ENCODE peak calls at places on chromosomes 11 and 22, in seven cellular contexts. One of them, this sample, is unnamed.

GRCh38 chr22:17013396-17014100 is 5.5 kb upstream of the GAB4 start:
- DNase-seq in IMR-90: no peak
- DNase-seq in mesendoderm: no peak
- DNase-seq in H9: no peak
- DNase-seq in neuronal stem cell: no peak
- DNase-seq in trophoblast cell: no peak
- DNase-seq in H1: no peak
- DNase-seq in this sample: no peak

GRCh38 chr11:69151811-69152210 is 3.9 kb upstream of the SMIM38 start:
- DNase-seq in IMR-90: no peak
- DNase-seq in mesendoderm: peak
- DNase-seq in H9: peak
- DNase-seq in neuronal stem cell: no peak
- DNase-seq in trophoblast cell: no peak
- DNase-seq in H1: no peak
- DNase-seq in this sample: no peak

GRCh38 chr22:24580276-24580675 is 12.6 kb downstream of the LRRC75B start:
- DNase-seq in IMR-90: peak
- DNase-seq in mesendoderm: no peak
- DNase-seq in H9: no peak
- DNase-seq in neuronal stem cell: no peak
- DNase-seq in trophoblast cell: peak
- DNase-seq in H1: no peak
- DNase-seq in this sample: peak

GRCh38 chr11:7909585-7910325 is 21.3 kb downstream of the OR10A6 start:
- DNase-seq in IMR-90: no peak
- DNase-seq in mesendoderm: peak
- DNase-seq in H9: no peak
- DNase-seq in neuronal stem cell: no peak
- DNase-seq in trophoblast cell: peak
- DNase-seq in H1: no peak
- DNase-seq in this sample: no peak

GRCh38 chr22:20566420-20567260 is 59.2 kb downstream of the MED15 start:
- DNase-seq in IMR-90: peak
- DNase-seq in mesendoderm: no peak
- DNase-seq in H9: no peak
- DNase-seq in neuronal stem cell: no peak
- DNase-seq in trophoblast cell: peak
- DNase-seq in H1: no peak
- DNase-seq in this sample: no peak

GRCh38 chr22:22816171-22816514 is 71.5 kb upstream of the IGLL5 start:
- DNase-seq in IMR-90: no peak
- DNase-seq in mesendoderm: no peak
- DNase-seq in H9: no peak
- DNase-seq in neuronal stem cell: no peak
- DNase-seq in trophoblast cell: no peak
- DNase-seq in H1: no peak
- DNase-seq in this sample: no peak

GRCh38 chr11:128323381-128323780 is 264.0 kb downstream of the ETS1 start:
- DNase-seq in IMR-90: peak
- DNase-seq in mesendoderm: peak
- DNase-seq in H9: no peak
- DNase-seq in neuronal stem cell: no peak
- DNase-seq in trophoblast cell: no peak
- DNase-seq in H1: no peak
- DNase-seq in this sample: peak

GRCh38 chr11:77121876-77122575 is 6.0 kb upstream of the MYO7A start:
- DNase-seq in IMR-90: no peak
- DNase-seq in mesendoderm: no peak
- DNase-seq in H9: no peak
- DNase-seq in neuronal stem cell: no peak
- DNase-seq in trophoblast cell: no peak
- DNase-seq in H1: no peak
- DNase-seq in this sample: no peak

GRCh38 chr11:13834463-13834862 is 128.1 kb upstream of the SPON1 start:
- DNase-seq in IMR-90: no peak
- DNase-seq in mesendoderm: peak
- DNase-seq in H9: peak
- DNase-seq in neuronal stem cell: peak
- DNase-seq in trophoblast cell: peak
- DNase-seq in H1: peak
- DNase-seq in this sample: no peak

GRCh38 chr22:50206599-50206998 is 5.8 kb downstream of the SELENOO start:
- DNase-seq in IMR-90: peak
- DNase-seq in mesendoderm: peak
- DNase-seq in H9: peak
- DNase-seq in neuronal stem cell: no peak
- DNase-seq in trophoblast cell: peak
- DNase-seq in H1: peak
- DNase-seq in this sample: peak

GRCh38 chr11:59918987-59919589 is 19.1 kb upstream of the OOSP1 start:
- DNase-seq in IMR-90: peak
- DNase-seq in mesendoderm: peak
- DNase-seq in H9: no peak
- DNase-seq in neuronal stem cell: peak
- DNase-seq in trophoblast cell: peak
- DNase-seq in H1: peak
- DNase-seq in this sample: peak

GRCh38 chr22:50275181-50276055 is 5.2 kb upstream of the MAPK11 start:
- DNase-seq in IMR-90: no peak
- DNase-seq in mesendoderm: no peak
- DNase-seq in H9: no peak
- DNase-seq in neuronal stem cell: no peak
- DNase-seq in trophoblast cell: peak
- DNase-seq in H1: no peak
- DNase-seq in this sample: no peak

GRCh38 chr11:58784995-58785394 is 53.3 kb upstream of the GLYAT start:
- DNase-seq in IMR-90: no peak
- DNase-seq in mesendoderm: no peak
- DNase-seq in H9: no peak
- DNase-seq in neuronal stem cell: no peak
- DNase-seq in trophoblast cell: no peak
- DNase-seq in H1: no peak
- DNase-seq in this sample: no peak
- H2BK120ac ChIP-seq in IMR-90: no peak
- H2BK120ac ChIP-seq in mesendoderm: no peak
- H2BK120ac ChIP-seq in H9: no peak
- H2BK120ac ChIP-seq in neuronal stem cell: no peak
- H2BK120ac ChIP-seq in trophoblast cell: no peak
- H2BK120ac ChIP-seq in H1: no peak
- H2BK120ac ChIP-seq in this sample: no peak

DNA sequence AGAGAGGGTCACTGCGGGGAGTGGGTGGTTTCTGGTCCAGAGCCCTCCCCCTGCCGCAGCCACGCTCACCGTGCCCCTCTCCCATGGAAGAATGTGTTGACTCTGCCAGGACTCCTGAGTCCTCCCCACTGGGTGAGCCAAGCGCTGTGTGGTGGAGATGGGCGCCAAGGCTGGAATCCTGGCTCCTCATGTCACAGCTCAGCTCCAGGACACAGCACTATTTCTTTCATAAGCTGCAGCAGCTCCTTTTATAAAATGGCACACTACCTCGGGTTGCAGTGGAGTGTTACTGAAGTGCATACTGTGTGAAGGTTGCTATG is 83.9 kb downstream of the FEZ1 start:
- DNase-seq in IMR-90: no peak
- DNase-seq in mesendoderm: no peak
- DNase-seq in H9: no peak
- DNase-seq in neuronal stem cell: no peak
- DNase-seq in trophoblast cell: no peak
- DNase-seq in H1: no peak
- DNase-seq in this sample: no peak
- H2BK5ac ChIP-seq in IMR-90: no peak
- H2BK5ac ChIP-seq in mesendoderm: no peak
- H2BK5ac ChIP-seq in H9: no peak
- H2BK5ac ChIP-seq in neuronal stem cell: no peak
- H2BK5ac ChIP-seq in trophoblast cell: no peak
- H2BK5ac ChIP-seq in H1: no peak
- H2BK5ac ChIP-seq in this sample: no peak

GRCh38 chr11:34851916-34852315 is 64.3 kb downstream of the APIP start:
- DNase-seq in IMR-90: no peak
- DNase-seq in mesendoderm: no peak
- DNase-seq in H9: no peak
- DNase-seq in neuronal stem cell: no peak
- DNase-seq in trophoblast cell: no peak
- DNase-seq in H1: no peak
- DNase-seq in this sample: no peak

GRCh38 chr11:34855021-34855753 is 61.0 kb downstream of the APIP start:
- DNase-seq in IMR-90: no peak
- DNase-seq in mesendoderm: no peak
- DNase-seq in H9: no peak
- DNase-seq in neuronal stem cell: no peak
- DNase-seq in trophoblast cell: no peak
- DNase-seq in H1: peak
- DNase-seq in this sample: no peak

GRCh38 chr11:34855754-34856095 is 60.5 kb downstream of the APIP start:
- DNase-seq in IMR-90: no peak
- DNase-seq in mesendoderm: peak
- DNase-seq in H9: no peak
- DNase-seq in neuronal stem cell: no peak
- DNase-seq in trophoblast cell: no peak
- DNase-seq in H1: peak
- DNase-seq in this sample: no peak

GRCh38 chr11:34846467-34846866 is 69.7 kb downstream of the APIP start:
- DNase-seq in IMR-90: no peak
- DNase-seq in mesendoderm: no peak
- DNase-seq in H9: no peak
- DNase-seq in neuronal stem cell: no peak
- DNase-seq in trophoblast cell: no peak
- DNase-seq in H1: no peak
- DNase-seq in this sample: no peak

GRCh38 chr11:34850339-34850738 is 65.8 kb downstream of the APIP start:
- DNase-seq in IMR-90: no peak
- DNase-seq in mesendoderm: no peak
- DNase-seq in H9: no peak
- DNase-seq in neuronal stem cell: no peak
- DNase-seq in trophoblast cell: peak
- DNase-seq in H1: no peak
- DNase-seq in this sample: peak
- H2BK120ac ChIP-seq in IMR-90: no peak
- H2BK120ac ChIP-seq in mesendoderm: no peak
- H2BK120ac ChIP-seq in H9: no peak
- H2BK120ac ChIP-seq in neuronal stem cell: no peak
- H2BK120ac ChIP-seq in trophoblast cell: no peak
- H2BK120ac ChIP-seq in H1: no peak
- H2BK120ac ChIP-seq in this sample: no peak

GRCh38 chr11:45061641-45062040 is 84.8 kb upstream of the PRDM11 start:
- DNase-seq in IMR-90: no peak
- DNase-seq in mesendoderm: no peak
- DNase-seq in H9: no peak
- DNase-seq in neuronal stem cell: no peak
- DNase-seq in trophoblast cell: peak
- DNase-seq in H1: no peak
- DNase-seq in this sample: no peak
- H2BK5ac ChIP-seq in IMR-90: no peak
- H2BK5ac ChIP-seq in mesendoderm: no peak
- H2BK5ac ChIP-seq in H9: no peak
- H2BK5ac ChIP-seq in neuronal stem cell: no peak
- H2BK5ac ChIP-seq in trophoblast cell: no peak
- H2BK5ac ChIP-seq in H1: no peak
- H2BK5ac ChIP-seq in this sample: no peak

DNA sequence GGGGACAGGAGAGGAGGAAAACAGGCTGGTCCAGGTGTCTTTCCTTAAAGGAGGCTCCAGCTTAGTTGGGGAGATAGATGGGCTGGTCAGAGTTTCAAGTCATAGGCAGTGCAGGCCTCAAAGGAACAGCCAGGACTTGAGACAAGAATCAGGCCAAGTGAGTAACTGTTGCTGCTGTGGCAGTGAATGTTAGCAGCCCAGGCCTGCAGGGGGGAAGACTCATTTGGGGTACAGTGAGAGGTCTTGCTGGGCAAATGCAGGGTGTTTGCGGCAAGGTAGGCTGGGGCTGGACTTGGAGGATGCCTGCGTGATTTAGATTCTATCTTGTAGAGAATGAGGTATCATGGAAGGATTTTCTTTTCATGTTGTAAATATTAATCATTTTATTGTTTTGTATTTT is 24.1 kb downstream of the PTPRJ start:
- DNase-seq in IMR-90: no peak
- DNase-seq in mesendoderm: no peak
- DNase-seq in H9: no peak
- DNase-seq in neuronal stem cell: no peak
- DNase-seq in trophoblast cell: no peak
- DNase-seq in H1: no peak
- DNase-seq in this sample: no peak
- H2BK120ac ChIP-seq in IMR-90: no peak
- H2BK120ac ChIP-seq in mesendoderm: no peak
- H2BK120ac ChIP-seq in H9: no peak
- H2BK120ac ChIP-seq in neuronal stem cell: no peak
- H2BK120ac ChIP-seq in trophoblast cell: no peak
- H2BK120ac ChIP-seq in H1: no peak
- H2BK120ac ChIP-seq in this sample: no peak